ENCODE peak calls at places on chromosomes 7 and 10, in four cellular contexts. One of them, this sample, is unnamed.

GRCh38 chr10:35789996-35790395 is 147.9 kb upstream of the FZD8 start:
- DNase-seq in H7: no peak
- DNase-seq in left cardiac atrium: no peak
- DNase-seq in AG04450: no peak
- DNase-seq in this sample: no peak

GRCh38 chr7:112484671-112485097 is 3.9 kb downstream of the LSMEM1 start:
- DNase-seq in H7: no peak
- DNase-seq in left cardiac atrium: peak; percentile 51
- DNase-seq in AG04450: peak; percentile 66
- DNase-seq in this sample: peak; percentile 49

GRCh38 chr7:151462306-151462779 is 22.4 kb upstream of the CRYGN start:
- DNase-seq in H7: no peak
- DNase-seq in left cardiac atrium: no peak
- DNase-seq in AG04450: no peak
- DNase-seq in this sample: no peak

GRCh38 chr7:134757938-134758337 is 21.5 kb upstream of the CALD1 start:
- DNase-seq in H7: no peak
- DNase-seq in left cardiac atrium: no peak
- DNase-seq in AG04450: no peak
- DNase-seq in this sample: no peak

GRCh38 chr10:50382576-50383023 is 131.3 kb upstream of the ASAH2 start:
- DNase-seq in H7: no peak
- DNase-seq in left cardiac atrium: no peak
- DNase-seq in AG04450: no peak
- DNase-seq in this sample: no peak

GRCh38 chr7:114414151-114415053 is at the start of gene FOXP2:
- DNase-seq in H7: no peak
- DNase-seq in left cardiac atrium: no peak
- DNase-seq in AG04450: no peak
- DNase-seq in this sample: no peak

GRCh38 chr10:50503661-50504320 is 120.0 kb downstream of the SGMS1 start:
- DNase-seq in H7: no peak
- DNase-seq in left cardiac atrium: no peak
- DNase-seq in AG04450: no peak
- DNase-seq in this sample: no peak

GRCh38 chr10:28692050-28692449 is 14.7 kb downstream of the BAMBI start:
- DNase-seq in H7: no peak
- DNase-seq in left cardiac atrium: no peak
- DNase-seq in AG04450: no peak
- DNase-seq in this sample: no peak

GRCh38 chr10:56823849-56824248 is 462.8 kb upstream of the ZWINT start:
- DNase-seq in H7: peak; percentile 3
- DNase-seq in left cardiac atrium: no peak
- DNase-seq in AG04450: no peak
- DNase-seq in this sample: no peak

GRCh38 chr10:102334106-102334505 is 61.4 kb upstream of the NFKB2 start:
- DNase-seq in H7: no peak
- DNase-seq in left cardiac atrium: peak; percentile 24
- DNase-seq in AG04450: no peak
- DNase-seq in this sample: no peak

GRCh38 chr10:89301231-89301630 is 615 bp upstream of the IFIT2 start:
- DNase-seq in H7: no peak
- DNase-seq in left cardiac atrium: no peak
- DNase-seq in AG04450: no peak
- DNase-seq in this sample: peak; percentile 27

GRCh38 chr7:82964150-82964882 is 198.4 kb downstream of the PCLO start:
- DNase-seq in H7: no peak
- DNase-seq in left cardiac atrium: no peak
- DNase-seq in AG04450: no peak
- DNase-seq in this sample: no peak

GRCh38 chr7:1694981-1695511 is 25.0 kb downstream of the ELFN1 start:
- DNase-seq in H7: peak; percentile 39
- DNase-seq in left cardiac atrium: peak; percentile 20
- DNase-seq in AG04450: no peak
- DNase-seq in this sample: no peak

GRCh38 chr7:147296986-147297385 is 1180.4 kb downstream of the CNTNAP2 start:
- DNase-seq in H7: no peak
- DNase-seq in left cardiac atrium: no peak
- DNase-seq in AG04450: no peak
- DNase-seq in this sample: no peak

GRCh38 chr10:17386616-17387075 is 67.7 kb downstream of the ST8SIA6 start:
- DNase-seq in H7: no peak
- DNase-seq in left cardiac atrium: peak; percentile 29
- DNase-seq in AG04450: no peak
- DNase-seq in this sample: no peak

GRCh38 chr7:79953130-79953529 is 181.5 kb upstream of the GNAI1 start:
- DNase-seq in H7: no peak
- DNase-seq in left cardiac atrium: no peak
- DNase-seq in AG04450: no peak
- DNase-seq in this sample: no peak

GRCh38 chr7:137681657-137682562 is 164.9 kb downstream of the DGKI start:
- DNase-seq in H7: no peak
- DNase-seq in left cardiac atrium: no peak
- DNase-seq in AG04450: peak; percentile 62
- DNase-seq in this sample: no peak

GRCh38 chr7:24365606-24366005 is 81.6 kb downstream of the NPY start:
- DNase-seq in H7: no peak
- DNase-seq in left cardiac atrium: no peak
- DNase-seq in AG04450: no peak
- DNase-seq in this sample: no peak

GRCh38 chr7:40192036-40192435 is 57.2 kb downstream of the SUGCT start:
- DNase-seq in H7: no peak
- DNase-seq in left cardiac atrium: no peak
- DNase-seq in AG04450: peak; percentile 50
- DNase-seq in this sample: no peak

GRCh38 chr7:94374231-94374630 is 20.5 kb upstream of the COL1A2 start:
- DNase-seq in H7: peak; percentile 41
- DNase-seq in left cardiac atrium: peak; percentile 76
- DNase-seq in AG04450: peak; percentile 87
- DNase-seq in this sample: no peak

This sample was measured in SW 1271.